ENCODE peak calls at places on chromosomes 12 and 14, in six cellular contexts. D is mesendoderm; Y is K562; A is CD8-positive, alpha-beta T cell; Z is tibial artery; M is IMR-90. H is an unnamed sample.

GRCh38 chr12:130194154-130194553 is 31.9 kb downstream of the FZD10 start:
- DNase-seq in D (no peak), Y (no peak), A (no peak), Z (no peak), M (no peak), H (no peak)

GRCh38 chr14:89899917-89900680 is 54.4 kb downstream of the EFCAB11 start:
- DNase-seq in D (peak), Y (peak), A (no peak), Z (no peak), M (peak), H (no peak)

GRCh38 chr12:57552692-57553321 is 3.0 kb downstream of the KIF5A start:
- DNase-seq in D (no peak), Y (peak), A (no peak), Z (no peak), M (peak), H (no peak)

GRCh38 chr14:72715215-72715909 is 178.5 kb downstream of the DPF3 start:
- DNase-seq in D (no peak), Y (no peak), A (no peak), Z (peak), M (peak), H (no peak)

GRCh38 chr12:8887285-8887715 is 27.0 kb upstream of the PHC1 start:
- DNase-seq in D (no peak), Y (peak), A (no peak), Z (no peak), M (peak), H (no peak)

GRCh38 chr12:110317921-110318320 is 36.9 kb downstream of the ATP2A2 start:
- DNase-seq in D (no peak), Y (no peak), A (no peak), Z (no peak), M (peak), H (no peak)

GRCh38 chr12:131752457-131752856 is 41.6 kb downstream of the SFSWAP start:
- DNase-seq in D (no peak), Y (no peak), A (no peak), Z (peak), M (no peak), H (no peak)

GRCh38 chr12:93743999-93744689 is 67.0 kb downstream of the CRADD start:
- DNase-seq in D (no peak), Y (no peak), A (no peak), Z (no peak), M (no peak), H (no peak)

GRCh38 chr12:48782457-48783395 is 6.2 kb downstream of the ADCY6 start:
- DNase-seq in D (peak), Y (no peak), A (no peak), Z (no peak), M (no peak), H (no peak)

GRCh38 chr14:75793806-75794205 is 132.8 kb downstream of the TTLL5 start:
- DNase-seq in D (no peak), Y (no peak), A (no peak), Z (no peak), M (peak), H (no peak)

GRCh38 chr12:86445361-86445760 is 189.2 kb upstream of the MGAT4C start:
- DNase-seq in D (no peak), Y (no peak), A (no peak), Z (no peak), M (peak), H (no peak)

GRCh38 chr12:13340149-13340548 is 143.6 kb downstream of the EMP1 start:
- DNase-seq in D (no peak), Y (no peak), A (no peak), Z (no peak), M (no peak), H (no peak)

GRCh38 chr12:53481957-53482586 is 17.2 kb downstream of the MAP3K12 start:
- DNase-seq in D (peak), Y (peak), A (no peak), Z (no peak), M (no peak), H (no peak)

GRCh38 chr14:21104448-21105060 is 3.7 kb downstream of the TMEM253 start:
- DNase-seq in D (peak), Y (peak), A (peak), Z (peak), M (peak), H (peak)

GRCh38 chr14:106318700-106319099 is 792.3 kb downstream of the TMEM121 start:
- DNase-seq in D (no peak), Y (peak), A (peak), Z (no peak), M (no peak), H (no peak)

GRCh38 chr14:29584992-29585391 is 342.7 kb downstream of the PRKD1 start:
- DNase-seq in D (peak), Y (no peak), A (no peak), Z (peak), M (peak), H (no peak)

GRCh38 chr12:23559268-23559753 is 390.2 kb downstream of the SOX5 start:
- DNase-seq in D (no peak), Y (peak), A (no peak), Z (no peak), M (no peak), H (no peak)

GRCh38 chr12:23560611-23561010 is 388.9 kb downstream of the SOX5 start:
- DNase-seq in D (no peak), Y (no peak), A (no peak), Z (no peak), M (no peak), H (no peak)

GRCh38 chr12:23555808-23556207 is 393.7 kb downstream of the SOX5 start:
- DNase-seq in D (no peak), Y (peak), A (no peak), Z (no peak), M (no peak), H (no peak)

GRCh38 chr12:23555180-23555784 is 394.2 kb downstream of the SOX5 start:
- DNase-seq in D (no peak), Y (no peak), A (no peak), Z (no peak), M (no peak), H (no peak)

DNA sequence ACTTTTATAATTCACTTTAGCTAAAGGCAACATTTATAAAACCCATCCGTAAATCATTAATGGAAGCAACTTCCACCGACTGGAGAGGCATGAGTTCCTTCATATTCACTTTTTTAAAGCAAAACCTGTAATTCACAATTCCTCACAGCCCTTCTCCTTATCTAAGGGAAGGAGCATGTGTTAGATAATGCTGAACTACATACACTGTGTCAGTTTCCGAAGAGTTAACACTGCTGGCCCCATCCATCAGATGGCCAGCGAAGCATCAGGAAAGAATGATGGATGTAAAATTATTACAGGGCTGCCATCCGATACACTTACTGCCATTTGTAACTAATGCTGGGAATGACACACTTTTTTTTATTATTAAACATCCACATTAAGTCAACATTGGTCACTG is 392.8 kb downstream of the SOX5 start:
- DNase-seq in D (no peak), Y (peak), A (no peak), Z (no peak), M (no peak), H (no peak)
- H3K27ac ChIP-seq in D (no peak), Y (peak), A (no peak), Z (no peak), M (no peak), H (no peak)

GRCh38 chr12:113186033-113186365 is 478 bp downstream of the RITA1 start:
- DNase-seq in D (peak), Y (no peak), A (no peak), Z (no peak), M (peak), H (no peak)
- H3K27ac ChIP-seq in D (no peak), Y (peak), A (peak), Z (peak), M (peak), H (peak)

DNA sequence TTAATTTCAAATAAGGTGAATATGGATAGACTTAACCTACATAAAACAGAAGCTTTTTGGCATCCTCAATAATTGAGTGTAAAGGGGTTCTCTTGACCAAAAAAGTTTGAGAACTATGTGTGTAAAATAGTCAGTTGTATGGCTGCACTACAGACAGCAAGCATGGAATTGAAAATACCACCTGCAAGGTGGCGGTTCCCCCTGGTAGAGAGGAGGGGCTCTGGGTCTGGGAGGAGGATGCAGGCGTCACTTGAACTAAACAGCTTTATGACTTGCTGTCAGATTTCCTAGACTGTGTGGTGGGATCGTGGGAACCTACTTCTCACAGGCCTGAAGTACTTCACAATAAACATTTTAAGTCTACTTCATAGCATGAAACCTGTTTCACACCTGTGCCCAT is 6.3 kb downstream of the EVL start:
- DNase-seq in D (no peak), Y (no peak), A (no peak), Z (no peak), M (no peak), H (no peak)
- H3K27ac ChIP-seq in D (no peak), Y (no peak), A (peak), Z (no peak), M (no peak), H (no peak)

DNA sequence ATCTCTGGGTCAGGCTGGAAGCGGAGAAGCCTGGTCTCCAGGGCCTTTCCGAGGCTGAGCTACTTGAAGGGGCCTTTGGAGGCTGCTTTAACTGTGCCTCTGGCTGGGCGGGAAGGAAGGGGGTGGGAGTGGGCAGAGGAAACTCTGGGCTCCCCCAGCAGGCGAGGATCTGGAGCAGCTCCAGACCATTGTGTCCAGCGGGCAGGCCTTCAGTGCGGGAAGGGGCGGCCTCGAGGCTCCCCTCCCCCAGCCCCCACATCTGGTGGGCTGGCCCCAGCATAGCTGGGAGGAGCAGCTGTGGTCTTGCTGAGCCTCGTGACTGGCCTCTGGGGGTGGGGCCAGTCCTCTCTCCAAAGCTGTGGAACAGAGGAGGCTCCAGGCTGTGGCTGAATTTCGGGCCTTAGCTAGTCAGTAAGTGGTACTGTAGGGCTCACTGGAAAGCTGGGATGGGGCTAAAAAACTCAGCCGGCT is 3.4 kb downstream of the TAMALIN start:
- DNase-seq in D (peak), Y (peak), A (no peak), Z (peak), M (peak), H (peak)
- H3K27ac ChIP-seq in D (peak), Y (peak), A (no peak), Z (peak), M (peak), H (peak)

DNA sequence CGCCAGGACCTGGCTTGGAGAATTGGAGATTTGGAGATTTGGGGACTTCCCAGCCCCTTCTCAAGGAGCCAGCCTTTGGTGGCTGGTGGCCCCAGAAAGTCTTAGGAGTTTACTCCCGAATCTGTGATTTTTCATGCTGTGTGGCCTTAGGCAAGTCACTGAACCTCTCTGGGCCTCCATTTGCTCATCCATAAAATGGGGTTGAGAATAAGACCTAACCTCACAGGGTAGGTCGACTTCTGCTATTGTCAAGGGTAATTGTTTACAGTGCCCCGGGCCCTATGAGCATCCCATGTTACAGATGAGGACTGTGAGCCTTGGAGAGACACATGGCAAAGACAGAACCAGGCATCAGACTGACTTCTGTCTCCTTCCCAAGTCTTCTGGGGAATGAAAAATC is 16.2 kb upstream of the TMEM119 start:
- DNase-seq in D (no peak), Y (no peak), A (no peak), Z (no peak), M (no peak), H (no peak)
- H3K27ac ChIP-seq in D (no peak), Y (no peak), A (no peak), Z (no peak), M (no peak), H (no peak)

DNA sequence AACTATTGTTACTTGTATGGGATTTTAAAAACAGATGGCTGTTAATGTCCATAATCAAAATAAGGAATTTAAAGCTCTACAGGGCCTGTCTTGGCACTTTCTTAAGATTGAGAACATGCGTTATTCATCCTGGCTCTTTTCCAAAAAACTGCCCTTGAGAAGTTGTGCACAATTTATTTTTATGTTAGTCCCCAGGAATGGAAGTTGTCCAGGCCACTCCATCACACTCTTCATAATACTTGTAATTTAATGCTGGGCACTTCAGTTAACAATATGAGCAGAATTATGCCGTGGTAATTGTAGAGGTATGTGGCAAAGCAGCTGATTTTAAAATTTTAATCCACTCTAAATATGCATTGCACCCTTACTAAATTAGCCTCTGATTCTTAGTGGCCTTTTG is 51.8 kb upstream of the REP15 start:
- DNase-seq in D (no peak), Y (no peak), A (no peak), Z (no peak), M (peak), H (no peak)
- H3K27ac ChIP-seq in D (no peak), Y (no peak), A (no peak), Z (peak), M (no peak), H (no peak)

H was measured in caudate nucleus.